ENCODE peak calls at places on chromosomes 5 and 9, in four cellular contexts. One of them, this sample, is unnamed.

GRCh38 chr5:132761321-132762240 is 14.4 kb downstream of the CCNI2 start:
- DNase-seq in H1: no peak
- DNase-seq in HepG2: no peak
- DNase-seq in GM12878: no peak
- DNase-seq in this sample: no peak

GRCh38 chr5:132668706-132669454 is 4.9 kb upstream of the IL4 start:
- DNase-seq in H1: no peak
- DNase-seq in GM12878: no peak
- DNase-seq in HepG2: no peak
- DNase-seq in this sample: no peak

GRCh38 chr9:7935666-7936065 is 136.1 kb upstream of the DMAC1 start:
- DNase-seq in GM12878: no peak
- DNase-seq in H1: no peak
- DNase-seq in HepG2: no peak
- DNase-seq in this sample: no peak

GRCh38 chr9:116543731-116544400 is 143.2 kb upstream of the TRIM32 start:
- DNase-seq in H1: no peak
- DNase-seq in HepG2: no peak
- DNase-seq in GM12878: no peak
- DNase-seq in this sample: no peak

GRCh38 chr5:124677376-124677998 is 69.0 kb downstream of the ZNF608 start:
- DNase-seq in HepG2: no peak
- DNase-seq in GM12878: no peak
- DNase-seq in H1: no peak
- DNase-seq in this sample: no peak

GRCh38 chr5:5351288-5352089 is 71.0 kb upstream of the ICE1 start:
- DNase-seq in H1: no peak
- DNase-seq in HepG2: peak
- DNase-seq in GM12878: no peak
- DNase-seq in this sample: no peak

GRCh38 chr5:78407458-78407857 is 47.0 kb downstream of the SCAMP1 start:
- DNase-seq in GM12878: no peak
- DNase-seq in HepG2: no peak
- DNase-seq in H1: no peak
- DNase-seq in this sample: no peak

GRCh38 chr9:115594551-115594950 is 476.6 kb upstream of the TNC start:
- DNase-seq in GM12878: no peak
- DNase-seq in H1: no peak
- DNase-seq in HepG2: no peak
- DNase-seq in this sample: no peak

GRCh38 chr5:31717586-31717985 is 78.7 kb downstream of the PDZD2 start:
- DNase-seq in H1: no peak
- DNase-seq in HepG2: no peak
- DNase-seq in GM12878: no peak
- DNase-seq in this sample: no peak

GRCh38 chr9:37141015-37141414 is 20.6 kb downstream of the ZCCHC7 start:
- DNase-seq in GM12878: no peak
- DNase-seq in HepG2: no peak
- DNase-seq in H1: no peak
- DNase-seq in this sample: no peak

GRCh38 chr9:82423700-82424099 is 435.1 kb downstream of the SPATA31D1 start:
- DNase-seq in H1: no peak
- DNase-seq in GM12878: no peak
- DNase-seq in HepG2: no peak
- DNase-seq in this sample: no peak

GRCh38 chr5:157343842-157344790 is 78.2 kb downstream of the CYFIP2 start:
- DNase-seq in GM12878: no peak
- DNase-seq in H1: no peak
- DNase-seq in HepG2: no peak
- DNase-seq in this sample: no peak

GRCh38 chr5:88899338-88899737 is 16.4 kb upstream of the MEF2C start:
- DNase-seq in HepG2: no peak
- DNase-seq in H1: no peak
- DNase-seq in GM12878: no peak
- DNase-seq in this sample: no peak

GRCh38 chr9:16328349-16328748 is 542.1 kb downstream of the BNC2 start:
- DNase-seq in H1: no peak
- DNase-seq in GM12878: no peak
- DNase-seq in HepG2: no peak
- DNase-seq in this sample: no peak

GRCh38 chr9:134469041-134469875 is 143.0 kb downstream of the RXRA start:
- DNase-seq in HepG2: no peak
- DNase-seq in GM12878: no peak
- DNase-seq in H1: no peak
- DNase-seq in this sample: no peak

GRCh38 chr5:147168578-147169327 is 66.1 kb upstream of the STK32A start:
- DNase-seq in H1: no peak
- DNase-seq in GM12878: no peak
- DNase-seq in HepG2: peak
- DNase-seq in this sample: no peak

GRCh38 chr9:89418882-89419641 is 78.9 kb downstream of the SEMA4D start:
- DNase-seq in GM12878: no peak
- DNase-seq in H1: no peak
- DNase-seq in HepG2: no peak
- DNase-seq in this sample: no peak
- TF ChIP-seq ATF2 in GM12878: no peak
- TF ChIP-seq ATF2 in H1: no peak
- TF ChIP-seq ATF2 in HepG2: no peak
- TF ChIP-seq ATF2 in this sample: no peak

GRCh38 chr5:142186821-142187594 is 78.4 kb downstream of the NDFIP1 start:
- DNase-seq in GM12878: no peak
- DNase-seq in HepG2: peak
- DNase-seq in H1: no peak
- DNase-seq in this sample: no peak

GRCh38 chr5:142181547-142182191 is 73.1 kb downstream of the NDFIP1 start:
- DNase-seq in HepG2: peak
- DNase-seq in H1: no peak
- DNase-seq in GM12878: no peak
- DNase-seq in this sample: no peak

GRCh38 chr5:142183561-142183960 is 75.0 kb downstream of the NDFIP1 start:
- DNase-seq in HepG2: no peak
- DNase-seq in GM12878: no peak
- DNase-seq in H1: no peak
- DNase-seq in this sample: no peak

GRCh38 chr5:142182840-142183239 is 74.3 kb downstream of the NDFIP1 start:
- DNase-seq in HepG2: no peak
- DNase-seq in H1: no peak
- DNase-seq in GM12878: no peak
- DNase-seq in this sample: no peak

GRCh38 chr5:142184939-142185526 is 76.5 kb downstream of the NDFIP1 start:
- DNase-seq in HepG2: no peak
- DNase-seq in GM12878: no peak
- DNase-seq in H1: no peak
- DNase-seq in this sample: no peak
- TF ChIP-seq ATF2 in HepG2: no peak
- TF ChIP-seq ATF2 in GM12878: no peak
- TF ChIP-seq ATF2 in H1: no peak
- TF ChIP-seq ATF2 in this sample: no peak

DNA sequence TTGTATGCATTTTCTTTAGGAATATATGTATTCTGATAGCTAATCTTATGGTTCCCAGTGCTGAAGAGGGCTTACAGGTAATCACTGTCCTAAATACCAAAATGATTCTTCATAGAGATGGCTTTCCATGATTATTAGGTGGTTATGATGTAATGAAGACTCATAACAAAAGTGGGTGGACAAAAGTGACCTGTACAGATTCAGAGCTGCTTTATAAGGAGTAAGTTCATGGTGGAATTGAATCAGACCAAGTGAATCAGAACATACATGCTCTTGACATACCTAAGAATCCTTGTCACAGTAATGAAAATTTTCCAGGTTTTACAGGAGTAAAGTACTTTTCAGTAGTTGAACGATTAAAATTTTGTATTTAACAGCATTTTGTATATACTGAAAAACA is 105.6 kb downstream of the NIPBL start:
- DNase-seq in HepG2: no peak
- DNase-seq in GM12878: no peak
- DNase-seq in H1: no peak
- DNase-seq in this sample: no peak
- TF ChIP-seq ATF2 in HepG2: no peak
- TF ChIP-seq ATF2 in GM12878: no peak
- TF ChIP-seq ATF2 in H1: no peak
- TF ChIP-seq ATF2 in this sample: no peak

GRCh38 chr5:107668154-107668932 is 2.4 kb downstream of the EFNA5 start:
- DNase-seq in H1: no peak
- DNase-seq in GM12878: no peak
- DNase-seq in HepG2: no peak
- DNase-seq in this sample: no peak

GRCh38 chr5:107668933-107669542 is 1.7 kb downstream of the EFNA5 start:
- DNase-seq in HepG2: no peak
- DNase-seq in H1: no peak
- DNase-seq in GM12878: no peak
- DNase-seq in this sample: peak

GRCh38 chr5:107670927-107671741 is at the start of gene EFNA5:
- DNase-seq in GM12878: no peak
- DNase-seq in H1: peak
- DNase-seq in HepG2: no peak
- DNase-seq in this sample: peak

GRCh38 chr5:107670028-107670926 is 460 bp downstream of the EFNA5 start:
- DNase-seq in H1: peak
- DNase-seq in HepG2: no peak
- DNase-seq in GM12878: no peak
- DNase-seq in this sample: peak

GRCh38 chr5:107669543-107670027 is 1.2 kb downstream of the EFNA5 start:
- DNase-seq in GM12878: no peak
- DNase-seq in HepG2: no peak
- DNase-seq in H1: peak
- DNase-seq in this sample: peak
- TF ChIP-seq ATF2 in GM12878: no peak
- TF ChIP-seq ATF2 in HepG2: no peak
- TF ChIP-seq ATF2 in H1: no peak
- TF ChIP-seq ATF2 in this sample: no peak

GRCh38 chr9:89481161-89481915 is 16.6 kb downstream of the SEMA4D start:
- DNase-seq in GM12878: no peak
- DNase-seq in H1: no peak
- DNase-seq in HepG2: no peak
- DNase-seq in this sample: no peak
- TF ChIP-seq ATF2 in GM12878: no peak
- TF ChIP-seq ATF2 in H1: no peak
- TF ChIP-seq ATF2 in HepG2: no peak
- TF ChIP-seq ATF2 in this sample: no peak

GRCh38 chr9:1495684-1496083 is 445.5 kb downstream of the DMRT2 start:
- DNase-seq in GM12878: no peak
- DNase-seq in HepG2: no peak
- DNase-seq in H1: no peak
- DNase-seq in this sample: no peak
- TF ChIP-seq ATF2 in GM12878: no peak
- TF ChIP-seq ATF2 in HepG2: no peak
- TF ChIP-seq ATF2 in H1: no peak
- TF ChIP-seq ATF2 in this sample: no peak